ENCODE peak calls at places on chromosomes 5 and 9, in four cellular contexts. R is activated T-helper 1 cell treated with anti-CD3 and anti-CD28 coated beads, Interleukin-2, amount 50 U/mL, for 16 hours; Z is lung microvascular endothelial cell; D is CD4-positive, CD25-positive, alpha-beta regulatory T cell. X is an unnamed sample.

GRCh38 chr5:54404568-54404967 is 50.9 kb upstream of the HSPB3 start:
- DNase-seq in R (no peak), Z (no peak), D (no peak), X (no peak)

GRCh38 chr5:137737349-137738256 is 1.7 kb upstream of the KLHL3 start:
- DNase-seq in R (no peak), Z (peak; percentile 39), D (peak; percentile 43), X (no peak)

GRCh38 chr9:135157856-135158571 is 70.5 kb downstream of the OLFM1 start:
- DNase-seq in R (no peak), Z (no peak), D (no peak), X (no peak)

GRCh38 chr5:81315336-81315735 is 13.9 kb downstream of the ZCCHC9 start:
- DNase-seq in R (no peak), Z (no peak), D (no peak), X (no peak)

GRCh38 chr9:116555556-116556180 is 131.4 kb upstream of the TRIM32 start:
- DNase-seq in R (no peak), Z (no peak), D (no peak), X (no peak)

GRCh38 chr9:90900130-90900529 is 98.5 kb downstream of the SYK start:
- DNase-seq in R (no peak), Z (no peak), D (no peak), X (no peak)

GRCh38 chr5:147631428-147631985 is 121.6 kb upstream of the DPYSL3 start:
- DNase-seq in R (no peak), Z (no peak), D (no peak), X (no peak)

GRCh38 chr9:114116061-114116747 is 17.1 kb upstream of the KIF12 start:
- DNase-seq in R (no peak), Z (no peak), D (no peak), X (no peak)

GRCh38 chr9:105241356-105242043 is 3.0 kb upstream of the SLC44A1 start:
- DNase-seq in R (no peak), Z (no peak), D (no peak), X (no peak)

GRCh38 chr5:126543009-126543408 is 52.0 kb downstream of the ALDH7A1 start:
- DNase-seq in R (no peak), Z (no peak), D (no peak), X (no peak)

X was measured in NCI-H748 treated with DMSO at 0.1 percent for 48 hours.